ENCODE peak calls at places on chromosome 9, in seven cellular contexts. Z is PC-3; J is testis; C is effector memory CD4-positive, alpha-beta T cell; Y is ovary; S is heart left ventricle; Q is CD8-positive, alpha-beta T cell. T is an unnamed sample. For H3K4me1, the result is how much of the 10 kb centered on the place peaks cover.

GRCh38 chr9:83154821-83155220 is 91.9 kb upstream of the RASEF start:
- DNase-seq in Z (peak), J (no peak), C (no peak), Y (no peak), S (no peak), Q (no peak), T (no peak)

GRCh38 chr9:90965911-90966290 is 164.3 kb downstream of the SYK start:
- DNase-seq in Z (peak), J (no peak), C (no peak), Y (no peak), S (no peak), Q (no peak), T (no peak)

GRCh38 chr9:3903273-3903672 is 377.5 kb upstream of the RFX3 start:
- DNase-seq in Z (no peak), J (no peak), C (no peak), Y (no peak), S (no peak), Q (no peak), T (no peak)

GRCh38 chr9:114034176-114034575 is 43.9 kb downstream of the AMBP start:
- DNase-seq in Z (no peak), J (no peak), C (no peak), Y (no peak), S (no peak), Q (no peak), T (peak)

GRCh38 chr9:70159630-70160029 is 99.1 kb upstream of the SMC5 start:
- DNase-seq in Z (peak), J (no peak), C (no peak), Y (no peak), S (no peak), Q (no peak), T (no peak)

GRCh38 chr9:34502471-34503335 is 20.1 kb downstream of the ENHO start:
- DNase-seq in Z (peak), J (peak), C (no peak), Y (no peak), S (no peak), Q (no peak), T (no peak)

GRCh38 chr9:27276182-27277030 is 20.5 kb downstream of the EQTN start:
- DNase-seq in Z (peak), J (no peak), C (no peak), Y (no peak), S (no peak), Q (no peak), T (peak)

GRCh38 chr9:86636051-86636450 is 281.8 kb upstream of the TUT7 start:
- DNase-seq in Z (no peak), J (no peak), C (no peak), Y (no peak), S (no peak), Q (no peak), T (no peak)

GRCh38 chr9:14313378-14313940 is 482 bp downstream of the NFIB start:
- DNase-seq in Z (peak), J (peak), C (no peak), Y (no peak), S (no peak), Q (no peak), T (peak)

GRCh38 chr9:134624827-134625181 is 16.8 kb upstream of the COL5A1 start:
- DNase-seq in Z (peak), J (no peak), C (no peak), Y (peak), S (no peak), Q (no peak), T (peak)

GRCh38 chr9:85155380-85155779 is 485.9 kb downstream of the NTRK2 start:
- DNase-seq in Z (no peak), J (no peak), C (no peak), Y (no peak), S (no peak), Q (no peak), T (no peak)

GRCh38 chr9:116501871-116502270 is 185.2 kb upstream of the TRIM32 start:
- DNase-seq in Z (peak), J (no peak), C (no peak), Y (no peak), S (no peak), Q (no peak), T (no peak)

GRCh38 chr9:130239741-130240241 is 25.8 kb upstream of the HMCN2 start:
- DNase-seq in Z (no peak), J (no peak), C (no peak), Y (no peak), S (no peak), Q (no peak), T (peak)

GRCh38 chr9:90299963-90300362 is 342.7 kb downstream of the DIRAS2 start:
- DNase-seq in Z (no peak), J (no peak), C (no peak), Y (no peak), S (no peak), Q (no peak), T (no peak)

GRCh38 chr9:109705515-109705914 is 74.5 kb upstream of the PALM2AKAP2 start:
- DNase-seq in Z (peak), J (no peak), C (no peak), Y (no peak), S (no peak), Q (no peak), T (no peak)

GRCh38 chr9:98410185-98410697 is 154.8 kb upstream of the TBC1D2 start:
- DNase-seq in Z (no peak), J (peak), C (no peak), Y (no peak), S (peak), Q (no peak), T (peak)

GRCh38 chr9:124145903-124146575 is 111.7 kb upstream of the NEK6 start:
- DNase-seq in Z (peak), J (no peak), C (no peak), Y (no peak), S (no peak), Q (no peak), T (no peak)

GRCh38 chr9:134554011-134554749 is 87.4 kb upstream of the COL5A1 start:
- DNase-seq in Z (no peak), J (no peak), C (no peak), Y (no peak), S (no peak), Q (no peak), T (no peak)

GRCh38 chr9:89821081-89821480 is 216.3 kb downstream of the GADD45G start:
- DNase-seq in Z (no peak), J (peak), C (no peak), Y (no peak), S (no peak), Q (no peak), T (no peak)

GRCh38 chr9:136570191-136570845 is 24.5 kb upstream of the NOTCH1 start:
- DNase-seq in Z (no peak), J (no peak), C (no peak), Y (no peak), S (no peak), Q (no peak), T (no peak)

GRCh38 chr9:136571525-136571924 is 25.7 kb upstream of the NOTCH1 start:
- DNase-seq in Z (no peak), J (peak), C (no peak), Y (no peak), S (no peak), Q (no peak), T (no peak)

GRCh38 chr9:136572596-136573313 is 26.9 kb upstream of the NOTCH1 start:
- DNase-seq in Z (no peak), J (no peak), C (no peak), Y (no peak), S (peak), Q (peak), T (no peak)

GRCh38 chr9:136570916-136571315 is 25.1 kb upstream of the NOTCH1 start:
- DNase-seq in Z (no peak), J (peak), C (no peak), Y (no peak), S (no peak), Q (no peak), T (no peak)

DNA sequence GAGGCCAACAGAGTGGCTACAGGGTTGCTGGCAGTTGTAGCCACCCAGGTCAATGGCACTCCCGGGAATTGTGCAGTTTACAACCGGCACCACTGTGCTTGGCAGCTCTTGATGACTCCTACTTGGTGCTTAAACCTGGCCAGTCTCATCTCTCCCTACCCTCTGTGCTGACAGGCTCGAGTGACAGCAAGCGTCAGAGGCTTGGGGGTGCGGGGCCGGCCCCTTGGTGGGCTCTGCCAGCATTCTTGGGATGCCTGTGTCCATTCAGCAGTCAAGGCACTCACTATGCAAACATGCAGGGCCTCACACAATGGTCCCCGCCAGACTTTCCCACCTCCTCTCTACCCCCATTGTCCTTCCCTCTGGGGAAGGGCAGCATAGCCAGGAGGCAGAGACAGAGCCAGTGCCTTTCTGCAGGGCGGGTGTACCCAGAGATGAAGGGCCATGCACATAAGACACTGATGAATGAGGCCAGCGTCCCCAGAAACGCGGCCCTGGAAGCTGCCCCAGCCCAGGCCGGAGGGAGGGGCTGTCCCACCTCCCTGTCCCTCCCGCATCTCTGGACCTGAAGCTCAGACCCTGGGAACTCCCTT is 26.3 kb upstream of the NOTCH1 start:
- DNase-seq in Z (peak), J (no peak), C (no peak), Y (no peak), S (peak), Q (no peak), T (no peak)
- H3K27ac ChIP-seq in Z (no peak), J (peak), C (no peak), Y (no peak), S (peak), Q (no peak), T (no peak)

DNA sequence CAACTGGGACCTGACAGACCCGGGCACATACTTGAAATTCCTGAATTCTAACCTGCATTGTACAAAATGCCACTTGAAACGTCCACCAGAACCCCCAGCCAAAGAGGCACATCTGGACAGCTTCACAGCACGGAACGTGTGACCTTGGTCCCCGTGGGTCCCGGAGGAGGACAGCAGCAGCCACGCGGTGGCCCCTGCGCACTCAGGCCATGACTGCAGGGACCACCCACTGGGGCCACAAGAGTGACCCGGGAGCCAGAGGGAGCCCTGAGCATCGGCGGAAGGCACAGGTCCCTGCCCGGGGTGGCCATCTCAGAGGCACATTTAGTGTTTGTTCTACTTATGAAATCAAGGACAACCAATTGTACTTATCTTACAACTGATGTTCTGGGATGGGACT is 2.1 kb upstream of the SNAPC4 start:
- DNase-seq in Z (no peak), J (no peak), C (no peak), Y (no peak), S (no peak), Q (no peak), T (no peak)
- H3K4me1 ChIP-seq in Z (under half), J (under half), C (half or more), Y (under half), S (under half), Q (half or more), T (under half)

GRCh38 chr9:131668057-131668438 is 71.8 kb downstream of the RAPGEF1 start:
- DNase-seq in Z (no peak), J (no peak), C (no peak), Y (no peak), S (no peak), Q (no peak), T (no peak)

GRCh38 chr9:131670247-131670681 is 69.6 kb downstream of the RAPGEF1 start:
- DNase-seq in Z (no peak), J (peak), C (no peak), Y (no peak), S (peak), Q (no peak), T (peak)

GRCh38 chr9:131668439-131669233 is 71.2 kb downstream of the RAPGEF1 start:
- DNase-seq in Z (peak), J (no peak), C (peak), Y (no peak), S (no peak), Q (peak), T (no peak)

GRCh38 chr9:131671150-131671549 is 68.7 kb downstream of the RAPGEF1 start:
- DNase-seq in Z (no peak), J (no peak), C (no peak), Y (no peak), S (no peak), Q (no peak), T (no peak)

GRCh38 chr9:131669234-131670172 is 70.4 kb downstream of the RAPGEF1 start:
- DNase-seq in Z (no peak), J (no peak), C (no peak), Y (no peak), S (no peak), Q (no peak), T (peak)
- H3K4me3 ChIP-seq in Z (no peak), J (no peak), C (peak), Y (no peak), S (no peak), Q (peak), T (no peak)

GRCh38 chr9:128412120-128412790 is 8.4 kb upstream of the CERCAM start:
- DNase-seq in Z (peak), J (peak), C (peak), Y (no peak), S (peak), Q (peak), T (no peak)
- H3K27ac ChIP-seq in Z (no peak), J (no peak), C (no peak), Y (no peak), S (no peak), Q (no peak), T (no peak)

GRCh38 chr9:125200216-125201047 is at the start of gene RABEPK:
- DNase-seq in Z (peak), J (peak), C (peak), Y (peak), S (peak), Q (peak), T (peak)
- H3K4me1 ChIP-seq in Z (under half), J (under half), C (under half), Y (under half), S (under half), Q (under half), T (under half)

GRCh38 chr9:106860731-106861584 is 2.0 kb upstream of the ZNF462 start:
- DNase-seq in Z (peak), J (peak), C (no peak), Y (peak), S (peak), Q (no peak), T (peak)
- H3K4me3 ChIP-seq in Z (peak), J (peak), C (no peak), Y (peak), S (peak), Q (no peak), T (peak)

DNA sequence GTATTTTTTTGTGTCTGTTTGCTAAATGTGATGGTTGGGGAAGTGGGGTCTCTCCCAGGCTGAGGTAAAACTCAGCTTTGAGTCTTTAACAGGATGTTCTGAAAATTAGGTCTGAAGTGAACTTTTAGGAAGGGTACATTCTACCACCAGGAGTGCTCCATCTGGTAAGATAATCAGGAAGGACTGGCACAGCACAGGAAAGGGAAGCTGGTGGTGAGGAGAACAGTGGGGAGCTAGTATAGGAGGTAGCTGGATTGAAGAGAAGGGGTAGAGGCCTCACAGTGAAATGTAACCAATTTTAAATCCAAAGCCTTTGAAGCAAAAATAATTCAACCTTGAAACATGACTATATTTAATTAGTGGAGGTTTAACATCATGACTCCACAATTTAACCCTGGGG is 445.1 kb downstream of the DMRT2 start:
- DNase-seq in Z (no peak), J (no peak), C (no peak), Y (no peak), S (no peak), Q (no peak), T (no peak)
- H3K27ac ChIP-seq in Z (no peak), J (no peak), C (no peak), Y (no peak), S (no peak), Q (no peak), T (no peak)

GRCh38 chr9:22041329-22041728 is 32.2 kb upstream of the CDKN2B start:
- DNase-seq in Z (no peak), J (no peak), C (no peak), Y (no peak), S (no peak), Q (no peak), T (no peak)

GRCh38 chr9:22041792-22042191 is 32.7 kb upstream of the CDKN2B start:
- DNase-seq in Z (peak), J (no peak), C (no peak), Y (no peak), S (no peak), Q (no peak), T (no peak)

GRCh38 chr9:22039258-22039657 is 30.2 kb upstream of the CDKN2B start:
- DNase-seq in Z (peak), J (no peak), C (no peak), Y (no peak), S (no peak), Q (no peak), T (no peak)

GRCh38 chr9:22037954-22038690 is 29.0 kb upstream of the CDKN2B start:
- DNase-seq in Z (peak), J (no peak), C (no peak), Y (no peak), S (no peak), Q (no peak), T (no peak)

GRCh38 chr9:22040760-22041159 is 31.7 kb upstream of the CDKN2B start:
- DNase-seq in Z (peak), J (no peak), C (no peak), Y (no peak), S (no peak), Q (no peak), T (no peak)
- H3K4me1 ChIP-seq in Z (half or more), J (under half), C (under half), Y (under half), S (under half), Q (under half), T (under half)

GRCh38 chr9:35540315-35540714 is 50.4 kb downstream of the RUSC2 start:
- DNase-seq in Z (no peak), J (no peak), C (no peak), Y (no peak), S (no peak), Q (no peak), T (no peak)

GRCh38 chr9:35533398-35533797 is 43.5 kb downstream of the RUSC2 start:
- DNase-seq in Z (no peak), J (no peak), C (no peak), Y (no peak), S (no peak), Q (no peak), T (no peak)

GRCh38 chr9:35537898-35538297 is 48.0 kb downstream of the RUSC2 start:
- DNase-seq in Z (no peak), J (peak), C (no peak), Y (peak), S (peak), Q (no peak), T (no peak)

DNA sequence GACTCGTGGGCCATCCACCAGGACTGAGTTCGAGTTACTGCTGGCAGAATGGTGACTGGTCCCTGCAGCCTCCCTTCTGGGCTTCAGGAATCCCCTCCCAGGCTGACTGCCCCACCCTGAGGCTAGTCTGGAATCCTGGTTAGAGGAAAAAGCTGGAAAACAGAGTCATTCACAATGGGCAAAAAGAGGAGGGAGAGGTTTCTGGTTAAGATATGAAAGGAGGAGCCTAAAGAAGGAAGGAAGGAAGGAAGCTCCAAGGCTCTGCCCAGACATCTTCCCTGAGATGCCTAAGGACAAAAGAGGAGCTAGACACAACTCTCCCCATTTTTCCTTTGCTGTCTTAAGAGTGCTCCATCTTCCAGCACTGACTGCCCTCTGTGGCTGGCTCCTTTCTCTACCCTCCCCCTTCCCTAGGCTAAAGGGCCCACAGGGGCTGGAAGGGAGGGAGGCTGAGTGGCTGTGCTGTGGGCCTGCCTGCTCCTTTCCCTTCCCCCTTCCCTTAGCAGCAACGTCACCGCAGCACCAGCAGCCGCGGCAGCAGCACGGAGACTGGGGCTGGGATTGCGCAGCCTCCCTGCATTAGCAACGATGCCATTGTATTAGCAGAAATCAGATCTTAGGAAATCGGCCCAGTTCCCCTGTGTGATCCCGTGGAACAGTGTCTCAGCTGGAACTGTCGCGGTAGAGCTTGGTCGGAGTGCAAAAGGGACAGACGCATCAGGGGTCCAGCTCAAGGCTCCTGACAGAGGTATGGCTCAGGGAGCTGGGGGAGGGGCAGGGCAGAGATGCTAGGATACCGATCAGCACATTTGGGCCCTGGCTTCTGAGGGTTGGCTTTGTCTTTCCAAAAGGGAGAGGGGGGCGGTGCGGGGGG is 48.7 kb downstream of the RUSC2 start:
- DNase-seq in Z (no peak), J (peak), C (no peak), Y (peak), S (peak), Q (no peak), T (peak)
- H3K4me3 ChIP-seq in Z (no peak), J (peak), C (no peak), Y (peak), S (peak), Q (no peak), T (no peak)

T was measured in adrenal gland.